ENCODE peak calls at places on chromosomes 3 and 15, in four cellular contexts. Z is GM12878, U is HepG2, A is H1. W is an unnamed sample.

GRCh38 chr3:171135536-171135935 is 109.0 kb upstream of the SLC2A2 start:
- DNase-seq in Z (no peak), U (no peak), A (no peak), W (no peak)

GRCh38 chr3:100561459-100562158 is 47.8 kb upstream of the ADGRG7 start:
- DNase-seq in Z (no peak), U (no peak), A (peak), W (peak)

GRCh38 chr15:95086543-95087252 is 855.3 kb downstream of the MCTP2 start:
- DNase-seq in Z (no peak), U (no peak), A (no peak), W (no peak)

GRCh38 chr15:75727851-75728715 is 15.4 kb upstream of the CSPG4 start:
- DNase-seq in Z (no peak), U (peak), A (no peak), W (no peak)

GRCh38 chr15:56322444-56322843 is 42.8 kb upstream of the TEX9 start:
- DNase-seq in Z (no peak), U (no peak), A (no peak), W (no peak)

GRCh38 chr3:16286161-16286560 is 21.1 kb downstream of the OXNAD1 start:
- DNase-seq in Z (no peak), U (no peak), A (no peak), W (no peak)

GRCh38 chr3:153667341-153667740 is 453.8 kb upstream of the ARHGEF26 start:
- DNase-seq in Z (no peak), U (no peak), A (no peak), W (no peak)

GRCh38 chr3:192897005-192897404 is 20.7 kb downstream of the MB21D2 start:
- DNase-seq in Z (no peak), U (peak), A (no peak), W (no peak)

GRCh38 chr3:128491071-128491899 is 1.7 kb downstream of the GATA2 start:
- DNase-seq in Z (no peak), U (no peak), A (no peak), W (no peak)

GRCh38 chr15:96334017-96334704 is 3.7 kb downstream of the NR2F2 start:
- DNase-seq in Z (no peak), U (no peak), A (no peak), W (no peak)
- H3K9ac ChIP-seq in Z (no peak), U (peak), A (no peak), W (no peak)

DNA sequence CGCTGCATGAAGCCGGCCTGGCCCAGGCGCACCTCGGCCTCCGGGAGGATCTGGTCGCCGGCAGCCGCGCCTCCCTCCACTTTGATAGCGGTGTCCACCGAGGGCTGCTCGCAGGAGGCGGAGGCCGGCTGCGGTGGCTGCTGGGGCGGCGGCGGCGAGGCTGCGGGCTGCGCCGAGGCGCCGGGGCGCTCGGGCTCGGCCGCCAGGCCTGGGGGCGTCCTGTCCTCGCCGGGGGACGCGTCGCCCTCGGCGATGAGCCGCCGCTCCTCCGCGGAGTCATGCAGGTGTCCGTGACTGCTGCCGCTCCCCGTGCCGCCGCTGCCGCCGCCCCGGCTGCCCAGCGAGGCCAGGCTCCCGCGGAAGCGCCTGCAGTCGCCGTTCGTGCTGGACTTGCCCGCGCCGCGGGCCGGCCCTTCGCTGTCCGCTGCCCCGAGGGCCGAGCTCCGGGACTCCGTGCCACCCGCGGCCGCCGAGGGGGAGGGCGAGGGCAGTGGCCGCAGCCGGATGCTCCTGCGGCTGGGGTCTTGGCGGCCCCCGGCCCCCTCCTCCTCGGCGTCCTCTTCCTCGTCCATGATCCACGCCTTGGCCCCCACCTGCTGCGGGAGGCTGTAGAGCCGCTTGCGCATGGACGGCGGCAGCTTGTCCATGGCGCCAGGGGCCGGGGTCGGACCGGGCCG is 996 bp downstream of the HCN4 start:
- DNase-seq in Z (no peak), U (no peak), A (no peak), W (no peak)
- H3K4me3 ChIP-seq in Z (no peak), U (peak), A (peak), W (peak)

DNA sequence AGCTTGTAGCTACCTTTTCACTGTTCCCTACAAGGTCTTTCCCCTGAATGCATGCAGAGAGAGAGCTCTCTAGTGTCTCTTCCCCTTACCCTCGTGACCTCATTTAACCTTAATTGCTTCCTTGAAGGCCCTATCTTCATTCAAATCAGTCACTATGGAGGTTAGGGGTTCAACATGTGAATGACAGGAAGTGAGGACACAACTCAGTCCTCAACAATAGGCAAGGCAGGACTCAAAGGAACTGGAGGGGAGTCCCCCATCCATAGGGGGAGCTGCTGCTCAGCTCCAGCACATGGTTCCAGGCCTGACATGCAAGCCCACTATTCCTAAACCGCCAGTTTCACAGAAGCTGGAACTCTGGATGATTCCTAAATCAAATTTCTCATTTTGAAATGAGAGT is 33.8 kb upstream of the GYG1 start:
- DNase-seq in Z (no peak), U (peak), A (peak), W (peak)
- TF ChIP-seq SUZ12 in Z (no peak), U (no peak), A (no peak), W (no peak)

DNA sequence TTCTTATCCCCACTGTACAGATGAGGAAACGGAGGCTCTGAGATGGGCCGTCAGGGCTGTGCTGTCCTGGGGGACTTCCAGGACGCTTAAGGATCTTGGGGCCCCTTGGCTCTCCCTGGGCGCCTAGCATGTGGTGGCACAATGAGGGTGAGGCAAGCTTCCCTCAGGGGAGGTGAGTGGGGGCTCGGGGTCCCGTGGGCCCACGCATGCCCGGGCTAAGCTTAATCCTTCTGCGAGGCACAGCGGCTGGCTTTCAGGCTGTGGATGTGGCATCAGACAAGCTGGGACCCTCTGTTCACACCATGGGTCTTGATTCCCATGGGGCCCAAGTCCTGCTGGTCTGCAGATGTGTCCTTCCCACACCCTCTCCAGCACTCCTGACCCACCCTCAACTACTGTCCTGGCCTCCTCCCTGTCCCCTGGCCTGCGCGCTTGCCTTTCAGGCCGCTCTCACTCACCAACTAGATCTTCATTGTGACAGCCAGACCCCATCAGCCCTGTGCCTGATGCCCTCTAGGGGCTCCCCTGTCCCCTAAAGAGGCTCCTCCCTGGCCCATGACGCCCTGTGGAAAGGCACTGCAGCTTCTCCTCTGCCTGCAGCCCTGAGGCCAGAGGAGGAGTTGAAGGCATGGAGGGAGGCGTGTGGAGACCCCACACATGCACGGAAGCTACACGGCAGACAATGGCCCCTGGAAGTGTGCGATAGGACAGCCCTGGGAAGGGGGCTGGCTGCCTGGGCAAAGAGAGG is 11.3 kb downstream of the DUSP7 start:
- DNase-seq in Z (no peak), U (no peak), A (no peak), W (no peak)
- H3K9ac ChIP-seq in Z (no peak), U (no peak), A (no peak), W (no peak)

DNA sequence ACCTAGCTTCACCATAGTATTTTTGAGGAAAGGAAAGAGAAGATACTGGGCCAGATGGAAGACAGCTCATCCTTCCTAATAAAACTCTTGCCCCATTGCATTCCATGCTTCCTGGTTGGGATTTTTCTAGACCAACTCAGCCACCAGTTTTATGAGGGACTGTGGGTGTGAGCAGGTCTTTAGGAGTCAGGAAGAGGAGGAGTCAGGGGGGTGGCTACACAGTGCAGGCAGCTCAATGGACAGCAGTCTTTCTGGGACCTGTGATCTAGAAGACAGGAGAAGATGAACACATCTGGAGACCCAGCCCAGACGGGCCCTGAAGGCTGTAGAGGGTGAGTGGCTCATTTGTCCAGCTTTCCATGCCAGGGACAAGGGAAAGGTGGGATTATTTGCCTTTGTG is at the start of gene NOX5:
- DNase-seq in Z (no peak), U (no peak), A (no peak), W (no peak)
- H3K4me3 ChIP-seq in Z (no peak), U (no peak), A (no peak), W (no peak)

GRCh38 chr15:67146875-67147381 is 81.5 kb downstream of the SMAD3 start:
- DNase-seq in Z (no peak), U (peak), A (no peak), W (peak)
- TF ChIP-seq SUZ12 in Z (no peak), U (no peak), A (no peak), W (no peak)